ENCODE peak calls at places on chromosome 19, in seven cellular contexts. D is PC-3; S is amniotic epithelial cell; L is astrocyte of the spinal cord; T is GM23338; Q is NCI-H510A treated with DMSO at 0.1 percent for 48 hours; C is stimulated activated CD4-positive, alpha-beta T cell treated with anti-CD3 and anti-CD28 coated beads, Interleukin-2, amount 100 ng/mL, for 24 hours. X is an unnamed sample.

GRCh38 chr19:1076046-1076386 is 9.0 kb downstream of the ARHGAP45 start:
- DNase-seq in D (no peak), S (no peak), Q (no peak), T (no peak), L (no peak), C (no peak), X (no peak)

GRCh38 chr19:30085394-30085793 is 143.4 kb downstream of the URI1 start:
- DNase-seq in Q (no peak), D (no peak), C (no peak), L (no peak), T (peak), S (no peak), X (no peak)

GRCh38 chr19:47723573-47723923 is 10.3 kb downstream of the EHD2 start:
- DNase-seq in D (peak), S (peak), Q (no peak), T (no peak), L (peak), C (no peak), X (peak)

GRCh38 chr19:16660763-16661479 is at the start of gene TMEM38A:
- DNase-seq in Q (peak), D (peak), T (peak), L (no peak), C (peak), S (no peak), X (no peak)

GRCh38 chr19:3082331-3082730 is 11.8 kb upstream of the GNA11 start:
- DNase-seq in S (no peak), D (no peak), T (no peak), L (no peak), C (no peak), Q (no peak), X (no peak)

GRCh38 chr19:16066611-16067104 is 9.6 kb upstream of the TPM4 start:
- DNase-seq in D (peak), T (no peak), L (no peak), Q (no peak), C (peak), S (peak), X (peak)

GRCh38 chr19:17832443-17833208 is 11.3 kb upstream of the INSL3 start:
- DNase-seq in C (no peak), D (no peak), L (no peak), S (no peak), Q (no peak), T (no peak), X (no peak)

GRCh38 chr19:11555246-11555645 is 3.8 kb downstream of the ELOF1 start:
- DNase-seq in L (no peak), Q (no peak), D (no peak), C (no peak), S (no peak), T (no peak), X (no peak)

GRCh38 chr19:2529473-2529918 is 53.6 kb downstream of the GADD45B start:
- DNase-seq in D (peak), T (no peak), L (peak), Q (no peak), C (no peak), S (peak), X (peak)

GRCh38 chr19:1357695-1358094 is 26.0 kb upstream of the NDUFS7 start:
- DNase-seq in L (no peak), T (peak), C (no peak), Q (no peak), D (no peak), S (no peak), X (no peak)

GRCh38 chr19:14577885-14578427 is 4.9 kb upstream of the CLEC17A start:
- DNase-seq in Q (no peak), C (no peak), D (peak), S (no peak), L (no peak), T (peak), X (no peak)

GRCh38 chr19:10884273-10884672 is 12.9 kb downstream of the CARM1 start:
- DNase-seq in S (peak), D (peak), Q (no peak), L (peak), T (no peak), C (no peak), X (peak)

GRCh38 chr19:14561249-14561648 is 10.6 kb downstream of the NDUFB7 start:
- DNase-seq in C (no peak), T (no peak), L (no peak), S (no peak), D (no peak), Q (no peak), X (no peak)

GRCh38 chr19:4647676-4648644 is 8.6 kb downstream of the TNFAIP8L1 start:
- DNase-seq in L (no peak), Q (no peak), C (no peak), D (no peak), T (peak), S (no peak), X (no peak)

GRCh38 chr19:41409288-41409687 is 11.7 kb downstream of the BCKDHA start:
- DNase-seq in C (no peak), D (peak), T (no peak), S (peak), Q (peak), L (peak), X (peak)

GRCh38 chr19:50838239-50838638 is 4.9 kb upstream of the KLK15 start:
- DNase-seq in T (peak), S (no peak), D (peak), L (no peak), C (no peak), Q (no peak), X (peak)

GRCh38 chr19:6731822-6732221 is 5.6 kb downstream of the GPR108 start:
- DNase-seq in D (no peak), T (no peak), S (no peak), Q (no peak), C (no peak), L (no peak), X (no peak)

GRCh38 chr19:15248648-15249559 is 16.7 kb upstream of the EPHX3 start:
- DNase-seq in L (peak), T (no peak), S (peak), C (no peak), Q (no peak), D (peak), X (peak)

GRCh38 chr19:34963531-34964406 is at the start of gene ZNF792:
- DNase-seq in S (peak), C (peak), T (peak), D (peak), Q (no peak), L (peak), X (peak)

GRCh38 chr19:18422530-18423191 is 3.5 kb downstream of the SSBP4 start:
- DNase-seq in L (no peak), D (no peak), S (no peak), Q (no peak), T (no peak), C (no peak), X (no peak)

GRCh38 chr19:3609779-3610719 is 3.4 kb upstream of the TBXA2R start:
- DNase-seq in D (peak), C (no peak), Q (no peak), T (no peak), S (no peak), L (no peak), X (peak)

GRCh38 chr19:40607311-40607871 is 6.2 kb downstream of the LTBP4 start:
- DNase-seq in Q (no peak), T (peak), D (no peak), C (no peak), S (no peak), L (no peak), X (no peak)

GRCh38 chr19:32870154-32870573 is 597 bp upstream of the SLC7A9 start:
- DNase-seq in Q (no peak), L (no peak), D (no peak), S (no peak), C (no peak), T (peak), X (no peak)

GRCh38 chr19:14416743-14417214 is 2.4 kb downstream of the DDX39A start:
- DNase-seq in T (no peak), D (no peak), Q (no peak), L (no peak), S (no peak), C (no peak), X (no peak)

GRCh38 chr19:42360787-42361544 is 29.1 kb downstream of the CNFN start:
- DNase-seq in Q (no peak), C (no peak), L (no peak), D (no peak), S (peak), T (peak), X (peak)

GRCh38 chr19:14554382-14554812 is 17.5 kb downstream of the NDUFB7 start:
- DNase-seq in S (no peak), C (no peak), D (peak), Q (peak), T (peak), L (no peak), X (no peak)

GRCh38 chr19:37987356-37988332 is 80.6 kb downstream of the SIPA1L3 start:
- DNase-seq in L (no peak), S (no peak), T (peak), D (no peak), C (no peak), Q (no peak), X (no peak)

GRCh38 chr19:38792250-38793111 is 3.5 kb downstream of the LGALS7B start:
- DNase-seq in T (peak), S (no peak), L (peak), Q (no peak), C (peak), D (no peak), X (no peak)

GRCh38 chr19:47247308-47247990 is 8.9 kb upstream of the CCDC9 start:
- DNase-seq in C (peak), L (peak), D (peak), T (peak), Q (peak), S (peak), X (peak)

GRCh38 chr19:28615966-28616365 is 597.0 kb downstream of the UQCRFS1 start:
- DNase-seq in S (no peak), L (no peak), T (no peak), D (no peak), Q (no peak), C (no peak), X (no peak)

X was measured in iris pigment epithelial cell.